ENCODE peak calls at places on chromosomes 16 and 17, in four cellular contexts. J is fibroblast of the aortic adventitia, C is EL, B is mesothelial cell of epicardium. U is an unnamed sample.

GRCh38 chr17:72624652-72625051 is 467.8 kb downstream of the SLC39A11 start:
- DNase-seq in J (no peak), C (no peak), B (no peak), U (no peak)

GRCh38 chr17:49509588-49509917 is 14.5 kb downstream of the NGFR start:
- DNase-seq in J (no peak), C (no peak), B (no peak), U (no peak)

GRCh38 chr17:18954321-18954720 is 2.4 kb downstream of the SLC5A10 start:
- DNase-seq in J (no peak), C (no peak), B (no peak), U (no peak)

GRCh38 chr17:74359916-74360315 is 1.8 kb downstream of the BTBD17 start:
- DNase-seq in J (no peak), C (no peak), B (no peak), U (no peak)

GRCh38 chr17:7716299-7716886 is 1.2 kb upstream of the DNAH2 start:
- DNase-seq in J (no peak), C (no peak), B (no peak), U (no peak)

GRCh38 chr17:2602597-2603017 is 9.2 kb downstream of the PAFAH1B1 start:
- DNase-seq in J (no peak), C (no peak), B (no peak), U (peak)

GRCh38 chr16:30096862-30097563 is 1.0 kb upstream of the YPEL3 start:
- DNase-seq in J (no peak), C (no peak), B (no peak), U (no peak)

GRCh38 chr16:80233097-80233835 is 307.5 kb upstream of the DYNLRB2 start:
- DNase-seq in J (peak), C (no peak), B (no peak), U (no peak)

GRCh38 chr17:82343560-82343959 is 10.0 kb upstream of the SECTM1 start:
- DNase-seq in J (no peak), C (no peak), B (no peak), U (no peak)

GRCh38 chr16:79668502-79668901 is 68.0 kb upstream of the MAF start:
- DNase-seq in J (no peak), C (no peak), B (no peak), U (no peak)

GRCh38 chr16:28067604-28068382 is 4.3 kb upstream of the GSG1L start:
- DNase-seq in J (peak), C (peak), B (no peak), U (peak)

GRCh38 chr16:58501242-58502131 is 1.5 kb downstream of the NDRG4 start:
- DNase-seq in J (no peak), C (no peak), B (peak), U (no peak)

GRCh38 chr17:55117063-55117611 is 147.6 kb upstream of the HLF start:
- DNase-seq in J (no peak), C (no peak), B (no peak), U (no peak)

GRCh38 chr16:63129411-63130125 is 1093.3 kb upstream of the CDH8 start:
- DNase-seq in J (no peak), C (no peak), B (no peak), U (no peak)

GRCh38 chr16:9138021-9138680 is 46.7 kb downstream of the HAPSTR1 start:
- DNase-seq in J (no peak), C (no peak), B (no peak), U (no peak)

GRCh38 chr16:85157813-85158701 is 45.8 kb upstream of the CIBAR2 start:
- DNase-seq in J (no peak), C (no peak), B (no peak), U (no peak)

U was measured in IMR-90.